ENCODE peak calls at places on chromosomes 16 and 17, in ten cellular contexts. S is SW 1271, O is mucosa of descending colon, P is mammary epithelial cell, R is cardiac septum, E is neural crest cell, T is GM06990, Q is mucosa of gallbladder, J is ELR, A is pancreas. V is an unnamed sample.

GRCh38 chr17:15894258-15894657 is 50.7 kb upstream of the ADORA2B start:
- DNase-seq in Q (no peak), T (no peak), E (no peak), A (no peak), S (no peak), O (no peak), P (no peak), R (no peak), J (no peak), V (no peak)

GRCh38 chr17:4176803-4177472 is 33.9 kb downstream of the CYB5D2 start:
- DNase-seq in R (no peak), Q (no peak), P (no peak), O (no peak), S (no peak), T (no peak), E (no peak), J (no peak), A (no peak), V (no peak)

GRCh38 chr16:88779406-88780099 is 5.5 kb downstream of the PIEZO1 start:
- DNase-seq in J (no peak), E (no peak), S (no peak), P (no peak), T (no peak), A (no peak), R (no peak), Q (no peak), O (peak), V (no peak)

GRCh38 chr17:58432806-58433573 is 15.7 kb upstream of the RNF43 start:
- DNase-seq in Q (no peak), A (no peak), J (peak), T (no peak), E (no peak), S (no peak), R (no peak), P (no peak), O (no peak), V (no peak)

GRCh38 chr17:42296012-42296411 is 7.7 kb downstream of the STAT5A start:
- DNase-seq in E (no peak), T (no peak), P (no peak), S (no peak), Q (no peak), J (no peak), O (no peak), A (no peak), R (no peak), V (no peak)

GRCh38 chr17:80596760-80597608 is 52.3 kb downstream of the RPTOR start:
- DNase-seq in P (peak), A (no peak), O (no peak), S (no peak), J (peak), Q (no peak), T (no peak), E (no peak), R (no peak), V (peak)

GRCh38 chr17:81868674-81869220 is 2.4 kb downstream of the ARHGDIA start:
- DNase-seq in R (no peak), P (peak), S (peak), O (peak), Q (no peak), T (no peak), E (no peak), A (no peak), J (peak), V (peak)

GRCh38 chr16:1159325-1159972 is 6.5 kb downstream of the CACNA1H start:
- DNase-seq in O (no peak), E (no peak), P (no peak), R (no peak), J (no peak), Q (no peak), A (no peak), T (no peak), S (no peak), V (no peak)

GRCh38 chr17:51461578-51462004 is 201.2 kb downstream of the UTP18 start:
- DNase-seq in P (peak), T (no peak), Q (peak), O (no peak), E (peak), J (peak), A (peak), R (no peak), S (peak), V (peak)

GRCh38 chr16:72179592-72179991 is 7.6 kb upstream of the PMFBP1 start:
- DNase-seq in R (no peak), P (no peak), E (no peak), J (no peak), A (no peak), T (no peak), Q (no peak), O (no peak), S (no peak), V (no peak)

GRCh38 chr16:24820522-24820921 is 25.2 kb upstream of the SLC5A11 start:
- DNase-seq in E (no peak), Q (no peak), P (no peak), S (no peak), J (peak), O (no peak), T (no peak), A (no peak), R (no peak), V (peak)

GRCh38 chr16:69916445-69916844 is 34.7 kb upstream of the CLEC18A start:
- DNase-seq in T (no peak), J (no peak), S (no peak), R (no peak), O (no peak), P (no peak), Q (no peak), E (no peak), A (no peak), V (no peak)

GRCh38 chr17:14069251-14069981 is at the start of gene COX10:
- DNase-seq in E (peak), S (peak), R (peak), Q (peak), O (peak), A (peak), P (peak), T (peak), J (peak), V (peak)

GRCh38 chr16:4675864-4676786 is 17.2 kb upstream of the NUDT16L1 start:
- DNase-seq in P (no peak), R (no peak), Q (peak), A (no peak), J (no peak), E (no peak), O (peak), S (no peak), T (no peak), V (no peak)

GRCh38 chr17:74276561-74277009 is 2.6 kb downstream of the DNAI2 start:
- DNase-seq in Q (no peak), P (no peak), T (no peak), S (no peak), R (no peak), A (no peak), E (peak), O (no peak), J (no peak), V (no peak)

GRCh38 chr17:50765454-50766221 is 1.7 kb downstream of the ANKRD40CL start:
- DNase-seq in E (no peak), T (peak), A (no peak), P (no peak), J (no peak), O (peak), Q (no peak), S (no peak), R (no peak), V (no peak)

GRCh38 chr16:21116148-21116693 is 34.4 kb downstream of the DNAH3 start:
- DNase-seq in T (peak), A (peak), P (no peak), S (no peak), E (no peak), Q (no peak), R (no peak), J (no peak), O (no peak), V (no peak)

GRCh38 chr17:38579934-38580333 is 25.8 kb downstream of the SRCIN1 start:
- DNase-seq in P (peak), S (no peak), A (no peak), R (no peak), T (no peak), O (no peak), J (peak), E (no peak), Q (no peak), V (peak)

GRCh38 chr17:43720311-43721060 is 38.1 kb downstream of the SOST start:
- DNase-seq in R (peak), A (peak), P (peak), E (peak), O (peak), Q (peak), J (peak), T (peak), S (peak), V (peak)

GRCh38 chr16:49473131-49473530 is 99.5 kb downstream of the C16orf78 start:
- DNase-seq in A (no peak), P (no peak), J (no peak), R (peak), T (no peak), S (no peak), Q (no peak), E (no peak), O (peak), V (no peak)

V was measured in bronchial epithelial cell.